ENCODE peak calls at places on chromosomes 13 and 19, in eight cellular contexts. R is IMR-90, N is body of pancreas, K is right lobe of liver, I is uterus, Y is stomach, J is tibial nerve, Z is H1. M is an unnamed sample.

GRCh38 chr13:49791214-49791752 is 1.2 kb downstream of the KPNA3 start:
- DNase-seq in R (peak; percentile 35), N (peak; percentile 48), K (no peak), I (no peak), Y (no peak), J (peak; percentile 16), Z (no peak), M (peak; percentile 19)

GRCh38 chr13:99103536-99103935 is 97.1 kb upstream of the UBAC2 start:
- DNase-seq in R (no peak), N (no peak), K (no peak), I (no peak), Y (no peak), J (no peak), Z (no peak), M (no peak)

GRCh38 chr19:43315851-43316250 is 37.6 kb upstream of the CD177 start:
- DNase-seq in R (no peak), N (no peak), K (no peak), I (no peak), Y (no peak), J (no peak), Z (no peak), M (no peak)

GRCh38 chr13:94994506-94994905 is 282.2 kb upstream of the SOX21 start:
- DNase-seq in R (no peak), N (no peak), K (no peak), I (no peak), Y (no peak), J (no peak), Z (no peak), M (no peak)

GRCh38 chr19:19418548-19419260 is 13.2 kb downstream of the GATAD2A start:
- DNase-seq in R (no peak), N (no peak), K (no peak), I (no peak), Y (no peak), J (no peak), Z (no peak), M (no peak)

GRCh38 chr13:109345433-109345941 is 440.9 kb downstream of the IRS2 start:
- DNase-seq in R (peak; percentile 77), N (no peak), K (no peak), I (no peak), Y (no peak), J (no peak), Z (no peak), M (no peak)

GRCh38 chr13:56622840-56623239 is 517.9 kb upstream of the PRR20A start:
- DNase-seq in R (no peak), N (no peak), K (no peak), I (no peak), Y (no peak), J (no peak), Z (no peak), M (no peak)

GRCh38 chr13:41463823-41464602 is 6.7 kb downstream of the RGCC start:
- DNase-seq in R (no peak), N (no peak), K (no peak), I (no peak), Y (no peak), J (no peak), Z (no peak), M (no peak)

DNA sequence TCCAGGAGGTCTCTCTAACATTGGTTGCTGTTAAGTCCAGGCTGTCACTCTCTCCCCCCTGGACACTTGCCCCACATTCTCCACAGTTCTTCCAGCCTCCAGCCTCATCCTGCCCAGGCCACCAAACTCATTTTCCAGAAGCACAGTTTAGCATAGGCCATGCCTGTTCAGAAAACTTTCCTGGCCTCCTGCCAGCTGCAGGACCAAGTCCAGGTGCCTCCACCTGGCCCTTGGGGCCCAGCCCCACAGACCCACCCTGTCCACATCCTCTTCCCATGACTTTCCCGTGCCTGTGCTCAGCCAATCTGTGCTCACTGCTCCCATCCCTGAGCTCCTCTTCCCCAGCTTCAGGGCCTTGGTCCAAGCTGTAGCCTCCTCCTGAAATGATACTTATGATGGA is 905.0 kb downstream of the UQCRFS1 start:
- DNase-seq in R (no peak), N (no peak), K (no peak), I (no peak), Y (no peak), J (no peak), Z (no peak), M (no peak)
- H3K27me3 ChIP-seq in R (no peaks in the 10 kb centered on the region), N (no peaks in the 10 kb centered on the region), K (no peaks in the 10 kb centered on the region), I (no peaks in the 10 kb centered on the region), Y (no peaks in the 10 kb centered on the region), J (no peaks in the 10 kb centered on the region), Z (no peaks in the 10 kb centered on the region), M (no peaks in the 10 kb centered on the region)

GRCh38 chr13:81957121-81957520 is 1616.2 kb upstream of the SPRY2 start:
- DNase-seq in R (no peak), N (no peak), K (no peak), I (no peak), Y (no peak), J (no peak), Z (no peak), M (no peak)
- TF ChIP-seq CTCF in R (no peak), N (no peak), K (peak; percentile 8), I (no peak), Y (no peak), J (no peak), Z (peak; percentile 38), M (no peak)

DNA sequence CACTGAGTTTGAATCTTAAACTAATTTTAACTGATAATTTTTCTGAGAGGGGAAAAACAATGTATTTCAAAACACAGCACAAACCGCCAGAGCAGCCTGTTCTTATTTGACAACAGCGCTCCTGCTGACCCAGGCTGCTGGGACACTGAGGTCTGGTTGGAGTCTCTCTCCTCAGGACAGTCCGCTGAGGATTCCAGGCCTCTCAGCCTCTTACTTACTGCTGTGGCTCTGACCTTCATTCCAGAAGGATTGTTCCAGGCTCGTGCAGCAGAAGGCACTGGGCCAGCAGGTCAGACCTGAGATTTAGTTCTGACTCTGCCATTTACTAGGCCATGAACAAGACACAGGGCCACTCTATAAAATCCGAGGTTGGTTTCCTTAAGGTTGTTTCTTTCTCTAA is 393.6 kb downstream of the TDRD3 start:
- DNase-seq in R (no peak), N (no peak), K (no peak), I (peak; percentile 32), Y (peak; percentile 25), J (no peak), Z (no peak), M (no peak)
- TF ChIP-seq POLR2A in R (no peak), N (no peak), K (no peak), I (no peak), Y (no peak), J (no peak), Z (no peak), M (no peak)

DNA sequence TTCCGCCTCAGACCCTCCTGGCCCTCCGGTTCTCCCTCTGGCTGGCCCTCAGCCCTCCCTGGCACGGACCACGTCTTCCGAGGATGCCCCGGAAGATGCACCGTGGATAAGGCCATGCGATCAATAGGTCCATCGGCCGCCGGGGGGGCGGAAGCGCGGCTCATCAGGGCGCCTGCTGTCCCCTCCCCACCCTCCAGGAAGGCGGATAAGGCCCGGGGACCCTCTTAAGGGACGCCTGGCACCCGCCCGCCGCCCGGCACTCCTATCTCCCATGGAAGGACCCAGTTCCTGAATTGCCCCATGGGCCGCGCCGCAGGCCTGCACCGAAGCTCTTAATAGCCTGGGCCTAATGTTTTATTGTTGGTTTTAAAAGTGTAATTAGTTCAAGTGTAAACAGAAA is 46.2 kb upstream of the TCF3 start:
- DNase-seq in R (no peak), N (no peak), K (no peak), I (no peak), Y (no peak), J (no peak), Z (no peak), M (no peak)
- H3K27me3 ChIP-seq in R (peaks cover 31% of the 10 kb centered on the region), N (peaks cover 19% of the 10 kb centered on the region), K (no peaks in the 10 kb centered on the region), I (peaks cover 11% of the 10 kb centered on the region), Y (peaks cover 69% of the 10 kb centered on the region), J (peaks cover 54% of the 10 kb centered on the region), Z (no peaks in the 10 kb centered on the region), M (no peaks in the 10 kb centered on the region)

GRCh38 chr13:59674616-59675015 is 489.1 kb downstream of the DIAPH3 start:
- DNase-seq in R (no peak), N (no peak), K (no peak), I (no peak), Y (no peak), J (no peak), Z (no peak), M (no peak)
- TF ChIP-seq CTCF in R (no peak), N (no peak), K (no peak), I (no peak), Y (no peak), J (no peak), Z (no peak), M (no peak)

M was measured in thyroid gland.